ENCODE peak calls at places on chromosomes 4 and X, in six cellular contexts. E, G, H, W, O and R are unnamed samples.

GRCh38 chr4:169968999-169969398 is 57.2 kb downstream of the MFAP3L start:
- DNase-seq in E (peak), G (no peak), H (peak), W (peak), O (peak), R (peak)

GRCh38 chrX:7146703-7147430 is 645 bp upstream of the STS start:
- DNase-seq in E (no peak), G (no peak), H (peak), W (no peak), O (no peak), R (peak)

GRCh38 chrX:47200385-47201150 is 6.9 kb downstream of the UBA1 start:
- DNase-seq in E (peak), G (no peak), H (peak), W (peak), O (peak), R (peak)

GRCh38 chr4:30718021-30718888 is 1.9 kb upstream of the PCDH7 start:
- DNase-seq in E (no peak), G (no peak), H (peak), W (peak), O (peak), R (peak)

GRCh38 chrX:153593811-153594500 is 5.0 kb downstream of the CCNQ start:
- DNase-seq in E (no peak), G (no peak), H (no peak), W (no peak), O (no peak), R (no peak)

GRCh38 chr4:181854142-181854541 is 389.1 kb upstream of the TENM3 start:
- DNase-seq in E (peak), G (no peak), H (peak), W (peak), O (no peak), R (no peak)

GRCh38 chr4:73615613-73616012 is 4.6 kb downstream of the RASSF6 start:
- DNase-seq in E (no peak), G (no peak), H (no peak), W (no peak), O (no peak), R (no peak)

GRCh38 chrX:2374086-2374485 is 126.7 kb downstream of the DHRSX start:
- DNase-seq in E (peak), G (peak), H (peak), W (peak), O (no peak), R (peak)

GRCh38 chr4:140281828-140282227 is 91.6 kb upstream of the SCOC start:
- DNase-seq in E (no peak), G (no peak), H (peak), W (no peak), O (no peak), R (peak)

GRCh38 chr4:113012776-113013175 is 36.7 kb upstream of the ANK2 start:
- DNase-seq in E (no peak), G (no peak), H (no peak), W (peak), O (no peak), R (no peak)

GRCh38 chr4:102684605-102685052 is 76.1 kb downstream of the MANBA start:
- DNase-seq in E (peak), G (no peak), H (peak), W (peak), O (peak), R (peak)

GRCh38 chr4:102687982-102688433 is 72.8 kb downstream of the MANBA start:
- DNase-seq in E (no peak), G (no peak), H (peak), W (no peak), O (no peak), R (no peak)

GRCh38 chr4:102685768-102686167 is 75.0 kb downstream of the MANBA start:
- DNase-seq in E (no peak), G (no peak), H (no peak), W (no peak), O (no peak), R (no peak)

GRCh38 chr4:102687373-102687981 is 73.3 kb downstream of the MANBA start:
- DNase-seq in E (no peak), G (peak), H (peak), W (peak), O (peak), R (peak)

GRCh38 chr4:102683846-102684581 is 76.8 kb downstream of the MANBA start:
- DNase-seq in E (no peak), G (no peak), H (no peak), W (no peak), O (no peak), R (peak)
- H3K4me3 ChIP-seq in E (no peak), G (no peak), H (no peak), W (no peak), O (no peak), R (no peak)

DNA sequence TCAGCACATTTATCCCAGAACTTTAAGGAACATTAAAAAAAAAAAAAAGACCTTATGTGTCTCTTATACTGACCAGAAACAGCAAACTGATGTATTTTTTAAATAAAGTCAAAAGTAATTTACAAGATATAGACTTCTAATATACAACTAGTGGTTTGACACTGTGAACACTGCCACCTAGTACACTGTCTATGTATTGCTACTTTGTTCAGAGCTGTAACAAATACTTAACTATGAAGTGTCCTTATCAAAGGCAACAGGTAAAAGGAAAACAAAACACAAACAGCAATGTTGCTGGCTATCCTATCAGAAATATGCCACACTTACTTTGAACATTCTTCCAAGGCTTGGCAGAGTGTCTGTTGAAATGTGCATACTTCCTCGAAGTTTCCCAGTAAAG is 60.4 kb downstream of the CD40LG start:
- DNase-seq in E (no peak), G (no peak), H (no peak), W (no peak), O (peak), R (peak)
- TF ChIP-seq CTCF in E (peak), G (no peak), H (peak), W (peak), O (peak), R (peak)

GRCh38 chrX:65667157-65667502 is 324 bp upstream of the MSN start:
- DNase-seq in E (no peak), G (no peak), H (no peak), W (no peak), O (no peak), R (no peak)
- H3K4me3 ChIP-seq in E (no peak), G (no peak), H (no peak), W (no peak), O (peak), R (no peak)

GRCh38 chr4:1991596-1992434 is 17.0 kb downstream of the NELFA start:
- DNase-seq in E (no peak), G (no peak), H (no peak), W (no peak), O (no peak), R (no peak)

GRCh38 chr4:1991087-1991486 is 17.7 kb downstream of the NELFA start:
- DNase-seq in E (no peak), G (no peak), H (no peak), W (no peak), O (no peak), R (no peak)

GRCh38 chr4:1990676-1991075 is 18.1 kb downstream of the NELFA start:
- DNase-seq in E (no peak), G (no peak), H (no peak), W (no peak), O (no peak), R (no peak)

GRCh38 chr4:1993169-1993516 is 15.6 kb downstream of the NELFA start:
- DNase-seq in E (no peak), G (no peak), H (no peak), W (no peak), O (no peak), R (no peak)

GRCh38 chr4:1992468-1993168 is 16.2 kb downstream of the NELFA start:
- DNase-seq in E (no peak), G (no peak), H (peak), W (peak), O (no peak), R (peak)
- TF ChIP-seq CTCF in E (no peak), G (peak), H (peak), W (no peak), O (no peak), R (peak)

DNA sequence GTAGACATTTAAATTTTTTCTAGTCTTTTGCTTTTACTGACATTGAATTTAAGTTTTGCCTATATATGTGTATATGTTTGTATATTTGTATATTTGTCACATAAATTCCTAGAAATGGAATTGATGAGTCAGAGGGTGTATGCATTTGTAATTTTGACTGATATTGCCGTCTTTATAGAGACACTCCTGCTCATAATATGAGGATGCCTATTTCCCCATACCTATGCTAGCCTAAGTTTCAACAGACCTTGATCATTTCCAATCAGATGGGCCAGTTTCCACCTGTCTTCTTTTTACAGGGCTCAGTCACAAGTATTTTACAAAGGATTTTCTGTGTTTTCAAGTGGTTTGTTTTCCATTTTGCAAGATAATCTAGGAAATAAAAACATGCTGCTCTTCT is 10.8 kb downstream of the PDLIM5 start:
- DNase-seq in E (no peak), G (no peak), H (no peak), W (no peak), O (no peak), R (no peak)
- H3K4me3 ChIP-seq in E (no peak), G (no peak), H (no peak), W (no peak), O (no peak), R (no peak)

GRCh38 chr4:106136777-106137331 is 179.2 kb downstream of the TBCK start:
- DNase-seq in E (no peak), G (no peak), H (no peak), W (no peak), O (no peak), R (no peak)

GRCh38 chr4:106142616-106143015 is 173.4 kb downstream of the TBCK start:
- DNase-seq in E (no peak), G (no peak), H (no peak), W (no peak), O (no peak), R (no peak)

GRCh38 chr4:106140601-106141000 is 175.4 kb downstream of the TBCK start:
- DNase-seq in E (no peak), G (no peak), H (no peak), W (no peak), O (no peak), R (peak)
- TF ChIP-seq CTCF in E (no peak), G (no peak), H (no peak), W (peak), O (no peak), R (no peak)

DNA sequence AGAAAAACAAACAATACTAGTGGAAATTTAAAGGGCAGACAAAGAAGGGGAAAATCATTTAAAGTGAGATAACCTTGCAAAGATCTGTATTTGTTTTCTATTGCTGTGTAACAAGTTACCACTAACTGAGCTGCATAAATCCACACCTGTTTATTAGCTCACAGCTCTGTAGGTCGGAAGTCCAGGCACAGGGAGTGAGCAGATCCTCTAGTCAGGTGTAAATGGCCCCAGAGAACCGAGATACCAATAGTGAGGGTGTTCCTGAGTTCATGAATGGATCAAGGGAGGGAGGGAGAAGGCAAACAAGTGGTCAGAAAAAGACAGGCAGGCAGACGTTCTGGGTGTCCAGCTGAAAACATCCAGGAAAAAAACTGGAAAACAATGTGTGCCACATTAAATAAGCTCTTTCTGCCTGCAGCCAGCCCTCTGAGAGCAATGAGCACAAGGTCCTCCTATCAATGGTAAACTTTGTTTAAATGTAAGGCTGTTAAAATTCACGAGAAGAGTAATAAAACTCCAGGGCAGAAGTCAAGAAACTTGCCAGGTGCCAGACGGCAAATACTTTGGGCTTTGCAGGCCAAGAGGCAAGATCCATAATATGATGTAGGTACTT is 25.0 kb downstream of the ADGRA3 start:
- DNase-seq in E (no peak), G (no peak), H (no peak), W (no peak), O (no peak), R (no peak)
- H3K4me3 ChIP-seq in E (no peak), G (no peak), H (no peak), W (no peak), O (no peak), R (no peak)

GRCh38 chr4:93897559-93897958 is 69.0 kb downstream of the ATOH1 start:
- DNase-seq in E (no peak), G (no peak), H (no peak), W (no peak), O (peak), R (no peak)
- TF ChIP-seq CTCF in E (no peak), G (peak), H (peak), W (peak), O (peak), R (no peak)

GRCh38 chr4:52244773-52245360 is 193.8 kb downstream of the SPATA18 start:
- DNase-seq in E (no peak), G (no peak), H (no peak), W (no peak), O (no peak), R (no peak)
- H3K4me3 ChIP-seq in E (no peak), G (no peak), H (no peak), W (no peak), O (no peak), R (no peak)

GRCh38 chrX:57528670-57529255 is 63.0 kb upstream of the ZXDB start:
- DNase-seq in E (no peak), G (no peak), H (no peak), W (no peak), O (no peak), R (peak)
- TF ChIP-seq CTCF in E (peak), G (no peak), H (peak), W (no peak), O (peak), R (peak)